ENCODE peak calls at places on chromosomes 16 and 17, in four cellular contexts. D is GM12878, C is K562, V is HepG2. P is an unnamed sample.

GRCh38 chr16:72241930-72242329 is 70.0 kb upstream of the PMFBP1 start:
- DNase-seq in D (no peak), C (peak; percentile 40), V (peak; percentile 52), P (no peak)

GRCh38 chr17:64777413-64778101 is 115.5 kb upstream of the SMURF2 start:
- DNase-seq in D (no peak), C (no peak), V (no peak), P (no peak)

GRCh38 chr16:89369266-89369895 is 121.0 kb downstream of the ANKRD11 start:
- DNase-seq in D (no peak), C (no peak), V (no peak), P (no peak)

GRCh38 chr16:49932449-49932848 is 76.5 kb upstream of the ZNF423 start:
- DNase-seq in D (no peak), C (no peak), V (no peak), P (no peak)

GRCh38 chr17:62653831-62654829 is 26.7 kb downstream of the MRC2 start:
- DNase-seq in D (no peak), C (peak; percentile 48), V (no peak), P (no peak)

GRCh38 chr17:17320911-17321220 is 17.7 kb downstream of the NT5M start:
- DNase-seq in D (no peak), C (no peak), V (no peak), P (no peak)

GRCh38 chr16:10961231-10961630 is 16.9 kb downstream of the CLEC16A start:
- DNase-seq in D (no peak), C (no peak), V (no peak), P (no peak)

GRCh38 chr17:67456889-67457288 is 79.8 kb downstream of the PITPNC1 start:
- DNase-seq in D (no peak), C (no peak), V (no peak), P (no peak)

GRCh38 chr17:13127921-13128582 is 110.2 kb upstream of the ELAC2 start:
- DNase-seq in D (no peak), C (no peak), V (no peak), P (no peak)

GRCh38 chr17:27559996-27560481 is 70.9 kb upstream of the LGALS9 start:
- DNase-seq in D (no peak), C (no peak), V (no peak), P (no peak)

GRCh38 chr16:11742041-11742535 is 569 bp downstream of the TXNDC11 start:
- DNase-seq in D (no peak), C (peak; percentile 70), V (peak; percentile 32), P (peak; percentile 68)

GRCh38 chr17:56540791-56541190 is 52.7 kb upstream of the NOG start:
- DNase-seq in D (no peak), C (no peak), V (no peak), P (no peak)

GRCh38 chr17:4772235-4772613 is 538 bp downstream of the TM4SF5 start:
- DNase-seq in D (no peak), C (no peak), V (no peak), P (no peak)

GRCh38 chr16:67965668-67966548 is 2.5 kb downstream of the SLC12A4 start:
- DNase-seq in D (no peak), C (no peak), V (peak; percentile 39), P (no peak)

GRCh38 chr16:11079657-11080187 is 135.4 kb downstream of the CLEC16A start:
- DNase-seq in D (no peak), C (no peak), V (no peak), P (no peak)

GRCh38 chr17:79950711-79951110 is 85.0 kb downstream of the TBC1D16 start:
- DNase-seq in D (no peak), C (no peak), V (no peak), P (no peak)

GRCh38 chr17:34998205-34998604 is 17.9 kb downstream of the LIG3 start:
- DNase-seq in D (peak; percentile 40), C (peak; percentile 76), V (peak; percentile 56), P (peak; percentile 31)

GRCh38 chr17:56144205-56144604 is 9.1 kb upstream of the ANKFN1 start:
- DNase-seq in D (no peak), C (no peak), V (no peak), P (no peak)

GRCh38 chr17:78130080-78130438 is 512 bp upstream of the TMC8 start:
- DNase-seq in D (no peak), C (no peak), V (no peak), P (no peak)

GRCh38 chr17:78127240-78127887 is 1.2 kb downstream of the TMC6 start:
- DNase-seq in D (no peak), C (peak; percentile 51), V (peak; percentile 93), P (no peak)

GRCh38 chr17:78127888-78128615 is 503 bp downstream of the TMC6 start:
- DNase-seq in D (no peak), C (peak; percentile 80), V (peak; percentile 45), P (no peak)

GRCh38 chr17:78129385-78130079 is 977 bp upstream of the TMC6 start:
- DNase-seq in D (no peak), C (no peak), V (no peak), P (no peak)

GRCh38 chr17:78128616-78129384 is at the start of gene TMC6:
- DNase-seq in D (no peak), C (peak; percentile 94), V (peak; percentile 87), P (peak; percentile 89)
- TF ChIP-seq RFX5 in D (no peak), C (no peak), V (no peak), P (no peak)

DNA sequence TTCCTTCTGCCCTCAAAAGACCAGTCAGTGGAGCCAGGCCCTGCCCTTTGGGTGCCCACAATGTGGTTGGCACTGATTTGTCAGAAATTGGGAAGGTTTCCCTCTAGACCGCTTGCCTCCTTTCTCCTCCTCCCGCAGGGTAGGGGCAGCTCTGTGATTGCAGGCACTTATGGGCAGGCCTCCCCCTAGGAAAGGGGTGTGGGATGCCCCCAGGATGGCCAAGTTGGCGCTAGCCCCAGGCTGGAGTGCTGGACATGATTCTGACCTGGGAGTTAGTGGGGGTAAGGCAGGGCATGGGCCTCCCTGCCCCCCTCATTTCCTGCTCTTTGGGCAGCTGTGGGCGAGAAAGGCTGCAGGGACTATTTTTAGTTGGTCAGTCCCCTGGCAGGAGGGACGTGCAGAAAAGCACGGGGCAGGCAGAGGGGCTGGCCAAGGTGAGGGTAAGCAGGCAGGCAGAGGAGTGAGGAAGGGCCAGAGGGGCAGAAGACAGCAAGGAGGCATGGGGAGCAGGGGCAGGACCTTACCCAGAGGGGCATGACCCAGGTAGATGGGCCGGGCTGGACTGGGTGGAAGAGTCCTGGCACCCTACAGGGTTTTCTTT is 3.3 kb downstream of the RARA start:
- DNase-seq in D (no peak), C (no peak), V (no peak), P (no peak)
- TF ChIP-seq ATF3 in D (no peak), C (no peak), V (no peak), P (no peak)

GRCh38 chr16:75506567-75506966 is 11.3 kb upstream of the CHST6 start:
- DNase-seq in D (no peak), C (no peak), V (peak; percentile 79), P (no peak)
- TF ChIP-seq RFX5 in D (no peak), C (no peak), V (no peak), P (no peak)

DNA sequence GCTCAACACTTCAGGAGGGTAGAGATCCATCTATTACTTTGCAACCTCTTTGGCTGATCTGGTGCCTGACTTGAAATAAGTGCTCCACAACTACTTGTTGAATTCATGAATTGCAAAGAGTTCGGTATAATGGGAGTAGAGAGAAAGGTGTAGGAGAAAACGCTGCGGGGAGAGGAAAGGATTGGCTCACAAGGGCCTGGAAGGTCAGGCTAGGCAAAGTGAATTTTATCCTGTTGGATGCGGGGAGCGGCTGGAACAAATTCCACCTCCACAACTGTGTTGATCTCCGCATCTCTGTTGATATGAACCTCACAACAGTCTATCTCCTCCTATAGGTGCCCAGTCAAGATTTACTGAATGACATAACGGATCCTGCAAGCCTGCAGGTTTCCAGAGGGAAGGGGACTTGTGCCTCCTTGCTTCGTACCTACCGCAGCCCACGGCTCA is 685 bp downstream of the SLX4 start:
- DNase-seq in D (no peak), C (no peak), V (no peak), P (no peak)
- TF ChIP-seq ATF3 in D (no peak), C (no peak), V (no peak), P (no peak)

GRCh38 chr16:78800535-78800934 is 701.1 kb downstream of the WWOX start:
- DNase-seq in D (no peak), C (no peak), V (no peak), P (no peak)

GRCh38 chr16:78794581-78795300 is 695.3 kb downstream of the WWOX start:
- DNase-seq in D (no peak), C (no peak), V (no peak), P (no peak)

DNA sequence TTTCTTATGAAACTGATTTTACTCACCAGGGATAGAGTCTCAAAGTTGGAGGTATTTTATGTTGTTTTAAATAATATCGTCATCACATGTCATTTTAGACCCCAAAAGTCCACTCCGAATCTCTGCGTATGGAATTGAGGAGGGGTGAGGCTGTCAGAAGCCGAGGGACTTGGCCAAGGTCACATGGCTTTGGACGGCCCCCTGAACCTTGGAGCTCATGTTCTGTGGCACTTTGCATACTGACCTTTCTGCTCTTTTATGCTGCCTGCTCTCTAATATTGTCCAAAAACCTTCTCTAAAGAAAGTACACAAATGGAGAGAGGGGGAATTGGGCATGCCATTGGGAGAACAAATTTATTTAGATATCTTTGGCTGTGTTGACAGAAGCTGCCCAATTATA is 700.0 kb downstream of the WWOX start:
- DNase-seq in D (no peak), C (no peak), V (no peak), P (no peak)
- TF ChIP-seq RFX5 in D (no peak), C (no peak), V (no peak), P (no peak)

GRCh38 chr17:72408122-72408382 is 287.2 kb downstream of the SOX9 start:
- DNase-seq in D (no peak), C (no peak), V (no peak), P (no peak)

GRCh38 chr17:72406501-72406900 is 285.7 kb downstream of the SOX9 start:
- DNase-seq in D (no peak), C (no peak), V (no peak), P (no peak)

GRCh38 chr17:72408641-72409040 is 287.8 kb downstream of the SOX9 start:
- DNase-seq in D (no peak), C (no peak), V (no peak), P (no peak)

GRCh38 chr17:72405662-72406230 is 284.9 kb downstream of the SOX9 start:
- DNase-seq in D (no peak), C (no peak), V (no peak), P (no peak)

GRCh38 chr17:72407336-72408121 is 286.7 kb downstream of the SOX9 start:
- DNase-seq in D (no peak), C (no peak), V (no peak), P (no peak)
- TF ChIP-seq ATF3 in D (no peak), C (no peak), V (no peak), P (no peak)